ENCODE peak calls at places on chromosome 15, in nine cellular contexts. W, P, A, Z, L, F, D, O and K are unnamed samples.

GRCh38 chr15:39028069-39028468 is 463.5 kb upstream of the RASGRP1 start:
- DNase-seq in W (no peak), F (peak), O (no peak), D (no peak), A (no peak), P (no peak), L (no peak), Z (no peak), K (no peak)

GRCh38 chr15:94322141-94322540 is 90.8 kb downstream of the MCTP2 start:
- DNase-seq in P (no peak), L (no peak), A (no peak), F (peak), W (no peak), O (no peak), Z (no peak), D (no peak), K (no peak)

GRCh38 chr15:52483712-52484111 is 45.0 kb downstream of the MYO5A start:
- DNase-seq in O (no peak), L (no peak), P (no peak), W (no peak), Z (no peak), D (no peak), F (peak), A (no peak), K (peak)

GRCh38 chr15:56936929-56937328 is 18.5 kb downstream of the TCF12 start:
- DNase-seq in D (no peak), A (no peak), Z (no peak), W (no peak), F (no peak), O (no peak), L (no peak), P (no peak), K (no peak)

GRCh38 chr15:63678383-63678782 is 81.2 kb downstream of the FBXL22 start:
- DNase-seq in P (no peak), F (no peak), Z (no peak), L (no peak), O (no peak), W (no peak), D (no peak), A (no peak), K (no peak)

GRCh38 chr15:96218623-96219465 is 111.7 kb upstream of the NR2F2 start:
- DNase-seq in D (no peak), A (no peak), L (no peak), W (no peak), Z (no peak), P (no peak), F (no peak), O (no peak), K (no peak)

GRCh38 chr15:28133281-28133680 is 34.2 kb upstream of the OCA2 start:
- DNase-seq in A (no peak), P (no peak), D (no peak), F (peak), Z (no peak), W (no peak), O (no peak), L (no peak), K (no peak)

GRCh38 chr15:58484794-58485600 is 53.2 kb downstream of the LIPC start:
- DNase-seq in P (no peak), A (peak), W (no peak), L (no peak), F (no peak), O (no peak), Z (no peak), D (no peak), K (no peak)

GRCh38 chr15:75661041-75661778 is 13.5 kb downstream of the SNX33 start:
- DNase-seq in P (no peak), F (peak), L (no peak), Z (peak), O (no peak), A (no peak), W (peak), D (no peak), K (no peak)

GRCh38 chr15:33197636-33198035 is 3.1 kb upstream of the FMN1 start:
- DNase-seq in L (no peak), D (no peak), A (no peak), P (no peak), F (no peak), Z (no peak), W (no peak), O (no peak), K (no peak)

GRCh38 chr15:48557335-48557734 is 88.2 kb downstream of the FBN1 start:
- DNase-seq in W (no peak), Z (no peak), A (no peak), D (no peak), F (no peak), L (no peak), P (no peak), O (no peak), K (no peak)

GRCh38 chr15:68385671-68386586 is 46.0 kb downstream of the ITGA11 start:
- DNase-seq in W (no peak), A (no peak), D (no peak), O (no peak), L (no peak), P (no peak), Z (no peak), F (no peak), K (no peak)

GRCh38 chr15:75712668-75713337 is at the start of gene CSPG4:
- DNase-seq in L (peak), P (no peak), O (no peak), W (peak), Z (no peak), D (no peak), A (no peak), F (peak), K (no peak)

GRCh38 chr15:57395292-57395691 is 19.0 kb downstream of the CGNL1 start:
- DNase-seq in O (no peak), W (no peak), F (peak), L (no peak), Z (peak), D (no peak), P (no peak), A (no peak), K (no peak)

GRCh38 chr15:29382862-29383261 is 113.2 kb upstream of the NSMCE3 start:
- DNase-seq in O (no peak), W (no peak), F (no peak), P (no peak), Z (no peak), D (no peak), L (no peak), A (no peak), K (no peak)

GRCh38 chr15:94258246-94258645 is 26.9 kb downstream of the MCTP2 start:
- DNase-seq in Z (no peak), A (no peak), D (no peak), W (no peak), O (peak), F (no peak), P (no peak), L (no peak), K (no peak)

GRCh38 chr15:28113426-28114113 is 14.5 kb upstream of the OCA2 start:
- DNase-seq in D (no peak), Z (no peak), O (no peak), P (no peak), W (no peak), A (no peak), L (no peak), F (no peak), K (no peak)

GRCh38 chr15:94206463-94207167 is 24.7 kb upstream of the MCTP2 start:
- DNase-seq in Z (no peak), D (no peak), L (no peak), A (no peak), O (no peak), P (no peak), W (no peak), F (peak), K (no peak)

GRCh38 chr15:36156855-36157521 is 422.4 kb upstream of the CDIN1 start:
- DNase-seq in L (no peak), O (no peak), A (no peak), Z (no peak), W (no peak), P (no peak), F (peak), D (no peak), K (no peak)

GRCh38 chr15:52963865-52964264 is 173.7 kb upstream of the ONECUT1 start:
- DNase-seq in Z (no peak), D (no peak), F (no peak), P (no peak), W (no peak), A (no peak), L (no peak), O (no peak), K (no peak)

GRCh38 chr15:71962537-71962936 is 152.2 kb downstream of the NR2E3 start:
- DNase-seq in F (no peak), A (no peak), L (no peak), W (no peak), D (no peak), O (no peak), Z (no peak), P (no peak), K (no peak)

GRCh38 chr15:66631616-66632263 is 65.9 kb upstream of the LCTL start:
- DNase-seq in W (no peak), L (no peak), P (no peak), A (no peak), F (no peak), Z (no peak), O (no peak), D (no peak), K (no peak)

GRCh38 chr15:40477703-40478269 is 7.0 kb downstream of the CHST14 start:
- DNase-seq in L (no peak), F (no peak), O (no peak), P (no peak), D (no peak), Z (no peak), W (peak), A (no peak), K (no peak)

GRCh38 chr15:60520825-60521368 is 42.0 kb upstream of the ICE2 start:
- DNase-seq in D (peak), W (peak), A (peak), Z (peak), O (peak), L (peak), P (peak), F (peak), K (peak)

GRCh38 chr15:32870240-32871033 is 152.6 kb downstream of the GREM1 start:
- DNase-seq in P (no peak), A (no peak), L (no peak), F (peak), O (no peak), W (no peak), Z (peak), D (no peak), K (no peak)

GRCh38 chr15:43105077-43105769 is 615 bp downstream of the UBR1 start:
- DNase-seq in O (peak), L (no peak), D (no peak), Z (no peak), P (peak), A (no peak), W (no peak), F (no peak), K (no peak)

GRCh38 chr15:96699871-96700401 is 369.4 kb downstream of the NR2F2 start:
- DNase-seq in P (no peak), F (no peak), D (no peak), O (no peak), L (no peak), A (no peak), W (no peak), Z (no peak), K (no peak)

GRCh38 chr15:51260262-51260661 is 78.1 kb downstream of the CYP19A1 start:
- DNase-seq in P (no peak), O (no peak), A (no peak), Z (no peak), W (no peak), D (no peak), F (peak), L (no peak), K (no peak)